ENCODE peak calls at places on chromosome 7, in five cellular contexts. B, F, N, D and K are unnamed samples.

GRCh38 chr7:135620980-135621850 is 41.1 kb upstream of the STMP1 start:
- DNase-seq in B (no peak), F (peak), D (no peak), N (no peak), K (peak)

GRCh38 chr7:111262293-111263116 is 171.6 kb downstream of the LRRN3 start:
- DNase-seq in F (no peak), D (no peak), B (no peak), N (no peak), K (no peak)

GRCh38 chr7:44310221-44310848 is 15.1 kb downstream of the CAMK2B start:
- DNase-seq in B (no peak), N (no peak), D (no peak), F (no peak), K (no peak)

GRCh38 chr7:1176891-1177373 is 16.9 kb upstream of the ZFAND2A start:
- DNase-seq in N (no peak), D (no peak), F (peak), B (peak), K (peak)

GRCh38 chr7:28433604-28434254 is 21.4 kb downstream of the CREB5 start:
- DNase-seq in B (no peak), F (no peak), D (no peak), N (no peak), K (no peak)

GRCh38 chr7:6228865-6229264 is 43.6 kb downstream of the CYTH3 start:
- DNase-seq in N (no peak), B (no peak), F (no peak), D (no peak), K (no peak)

GRCh38 chr7:82481499-82482097 is 38.0 kb upstream of the CACNA2D1 start:
- DNase-seq in D (no peak), B (no peak), N (no peak), F (no peak), K (peak)

GRCh38 chr7:99579956-99580777 is 17.9 kb upstream of the TMEM225B start:
- DNase-seq in N (no peak), D (peak), B (peak), F (peak), K (no peak)

GRCh38 chr7:149735181-149735602 is 38.2 kb downstream of the ZNF467 start:
- DNase-seq in D (no peak), N (peak), F (no peak), B (no peak), K (no peak)

GRCh38 chr7:73827568-73828106 is 3.2 kb upstream of the CLDN4 start:
- DNase-seq in N (no peak), B (no peak), F (peak), D (no peak), K (no peak)

GRCh38 chr7:38822556-38822955 is 86.4 kb downstream of the VPS41 start:
- DNase-seq in B (no peak), F (no peak), D (no peak), N (no peak), K (no peak)